ENCODE peak calls at places on chromosomes 16 and 17, in eight cellular contexts. L is NCI-H2081 treated with DMSO at 0.1 percent for 48 hours; A is amygdala; S is GM12892; G is ureter; N is NCI-H1930; T is neural progenitor cell; W is stimulated activated CD4-positive, alpha-beta T cell treated with anti-CD3 and anti-CD28 coated beads, Interleukin-15, amount 100 ng/mL, for 1 hour. U is an unnamed sample.

GRCh38 chr17:67280279-67280678 is 35.3 kb upstream of the HELZ start:
- DNase-seq in L (no peak), A (no peak), W (no peak), G (peak), T (no peak), S (no peak), N (no peak), U (no peak)

GRCh38 chr17:2758870-2759269 is 9.4 kb upstream of the CCDC92B start:
- DNase-seq in L (no peak), G (no peak), S (no peak), A (no peak), N (no peak), T (no peak), W (no peak), U (no peak)

GRCh38 chr16:19708498-19709205 is 9.4 kb downstream of the KNOP1 start:
- DNase-seq in N (no peak), T (no peak), S (no peak), W (no peak), A (no peak), G (no peak), L (no peak), U (no peak)

GRCh38 chr16:12340151-12340733 is 363.7 kb downstream of the SNX29 start:
- DNase-seq in G (no peak), T (peak), N (peak), L (no peak), A (no peak), S (no peak), W (no peak), U (no peak)

GRCh38 chr17:40560592-40561293 is 4.5 kb downstream of the CCR7 start:
- DNase-seq in G (peak), L (no peak), T (no peak), N (no peak), A (no peak), W (no peak), S (peak), U (no peak)

GRCh38 chr16:3861808-3862451 is 18.6 kb downstream of the CREBBP start:
- DNase-seq in S (no peak), L (no peak), A (no peak), W (no peak), G (no peak), N (no peak), T (peak), U (no peak)

GRCh38 chr16:29862383-29862883 is 593 bp downstream of the CDIPT start:
- DNase-seq in S (no peak), W (no peak), N (peak), G (no peak), L (no peak), T (peak), A (peak), U (no peak)

GRCh38 chr16:24499193-24499814 is 40.1 kb upstream of the RBBP6 start:
- DNase-seq in S (no peak), L (no peak), N (peak), T (peak), W (no peak), G (no peak), A (peak), U (peak)

GRCh38 chr17:3891626-3892094 is 1.2 kb downstream of the CAMKK1 start:
- DNase-seq in L (no peak), G (no peak), T (no peak), W (no peak), S (no peak), A (no peak), N (no peak), U (no peak)

GRCh38 chr17:5329784-5330557 is 47.9 kb downstream of the RABEP1 start:
- DNase-seq in A (no peak), W (no peak), S (no peak), G (no peak), T (no peak), N (no peak), L (no peak), U (no peak)

GRCh38 chr17:63774982-63775290 is 966 bp downstream of the DDX42 start:
- DNase-seq in W (no peak), G (no peak), N (no peak), S (no peak), T (peak), A (no peak), L (no peak), U (no peak)

GRCh38 chr16:1309888-1310831 is 724 bp downstream of the UBE2I start:
- DNase-seq in T (no peak), S (no peak), N (no peak), L (no peak), W (peak), A (no peak), G (peak), U (no peak)

GRCh38 chr16:83653785-83654184 is 154.0 kb upstream of the HSBP1 start:
- DNase-seq in N (no peak), S (no peak), A (no peak), W (no peak), L (no peak), T (no peak), G (no peak), U (no peak)

GRCh38 chr17:17935321-17936271 is 36.6 kb downstream of the TOM1L2 start:
- DNase-seq in W (no peak), T (no peak), S (no peak), N (no peak), L (no peak), A (no peak), G (no peak), U (no peak)

GRCh38 chr16:85145734-85146531 is 33.7 kb upstream of the CIBAR2 start:
- DNase-seq in T (no peak), S (no peak), L (no peak), N (no peak), G (no peak), A (peak), W (no peak), U (no peak)